ENCODE peak calls at places on chromosomes 6 and 20, in six cellular contexts. G is H9, P is neuronal stem cell, K is IMR-90, I is H1, C is trophoblast cell. L is an unnamed sample.

GRCh38 chr6:145704153-145704781 is 31.1 kb downstream of the EPM2A start:
- DNase-seq in C (no peak), P (no peak), K (peak), G (no peak), I (no peak), L (peak)

GRCh38 chr20:21521596-21522478 is 8.0 kb upstream of the NKX2-2 start:
- DNase-seq in I (no peak), K (no peak), G (peak), P (no peak), C (no peak), L (no peak)

GRCh38 chr20:25284131-25284601 is 36.3 kb downstream of the PYGB start:
- DNase-seq in G (peak), C (no peak), P (no peak), I (no peak), K (no peak), L (no peak)

GRCh38 chr6:100346203-100346602 is 118.5 kb downstream of the SIM1 start:
- DNase-seq in I (no peak), K (peak), P (no peak), G (no peak), C (peak), L (no peak)

GRCh38 chr20:26209171-26209941 is 512.7 kb upstream of the ZNF337 start:
- DNase-seq in K (peak), C (no peak), I (no peak), P (peak), G (peak), L (no peak)

GRCh38 chr6:33668914-33669313 is 42.6 kb downstream of the UQCC2 start:
- DNase-seq in C (peak), G (peak), P (no peak), K (no peak), I (no peak), L (no peak)

GRCh38 chr20:46820682-46821081 is 74.0 kb upstream of the EYA2 start:
- DNase-seq in P (no peak), K (no peak), C (no peak), I (no peak), G (no peak), L (no peak)

GRCh38 chr20:62576815-62577214 is 65.5 kb upstream of the SLCO4A1 start:
- DNase-seq in I (no peak), K (peak), G (peak), C (no peak), P (peak), L (peak)

GRCh38 chr6:34445313-34445860 is 19.5 kb upstream of the RPS10 start:
- DNase-seq in P (no peak), I (no peak), K (no peak), G (no peak), C (no peak), L (no peak)

GRCh38 chr20:57868310-57868709 is 158.5 kb upstream of the PMEPA1 start:
- DNase-seq in G (no peak), K (no peak), P (no peak), I (no peak), C (no peak), L (no peak)

GRCh38 chr6:72042088-72042487 is 155.7 kb downstream of the RIMS1 start:
- DNase-seq in P (no peak), G (no peak), K (no peak), C (no peak), I (no peak), L (no peak)

GRCh38 chr6:116580198-116580597 is 8.9 kb downstream of the RWDD1 start:
- DNase-seq in G (no peak), I (no peak), C (no peak), P (no peak), K (peak), L (peak)

GRCh38 chr6:108738684-108739406 is 109.4 kb upstream of the ARMC2 start:
- DNase-seq in I (no peak), C (no peak), G (no peak), K (no peak), P (no peak), L (no peak)

GRCh38 chr6:26311012-26311384 is 54.0 kb upstream of the BTN3A2 start:
- DNase-seq in G (no peak), K (peak), P (no peak), C (no peak), I (no peak), L (peak)

GRCh38 chr6:142681099-142681498 is 263.9 kb downstream of the HIVEP2 start:
- DNase-seq in K (no peak), I (no peak), P (no peak), G (no peak), C (no peak), L (no peak)

GRCh38 chr6:142682985-142683384 is 262.0 kb downstream of the HIVEP2 start:
- DNase-seq in K (no peak), P (no peak), G (no peak), I (no peak), C (no peak), L (no peak)

GRCh38 chr6:142680308-142680707 is 264.7 kb downstream of the HIVEP2 start:
- DNase-seq in P (no peak), I (no peak), C (no peak), G (no peak), K (no peak), L (no peak)

GRCh38 chr6:142683688-142684087 is 261.3 kb downstream of the HIVEP2 start:
- DNase-seq in C (peak), P (no peak), I (no peak), K (no peak), G (no peak), L (no peak)

DNA sequence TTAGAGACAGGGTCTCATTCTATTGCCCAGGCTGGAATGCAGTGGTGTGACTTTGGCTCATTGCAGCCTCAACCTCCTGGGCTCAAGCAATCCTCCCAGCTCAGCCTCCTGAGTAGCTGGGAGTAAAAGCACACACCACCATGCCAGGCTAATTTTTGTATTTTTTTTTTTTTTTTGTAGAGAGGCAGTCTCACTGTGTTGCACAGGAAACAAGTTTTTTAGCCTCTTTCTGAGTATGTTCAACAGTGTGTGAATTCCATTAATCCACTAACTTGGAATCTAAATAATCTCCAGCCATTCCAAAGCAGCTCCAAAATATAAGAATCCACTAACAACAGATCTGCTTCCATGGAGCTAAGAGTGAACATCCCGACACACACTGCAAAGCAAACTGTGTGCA is 265.1 kb downstream of the HIVEP2 start:
- DNase-seq in C (no peak), I (no peak), G (no peak), P (no peak), K (no peak), L (no peak)
- H3K14ac ChIP-seq in C (no peak), I (no peak), G (no peak), P (no peak), K (no peak), L (no peak)

GRCh38 chr6:23266536-23266935 is 697.2 kb downstream of the HDGFL1 start:
- DNase-seq in P (no peak), K (no peak), G (no peak), C (no peak), I (no peak), L (no peak)

GRCh38 chr6:23265270-23265669 is 695.9 kb downstream of the HDGFL1 start:
- DNase-seq in C (no peak), G (no peak), K (no peak), I (no peak), P (no peak), L (no peak)

GRCh38 chr6:23267651-23268050 is 698.3 kb downstream of the HDGFL1 start:
- DNase-seq in C (no peak), I (no peak), P (no peak), G (no peak), K (no peak), L (no peak)

GRCh38 chr6:23262864-23263263 is 693.5 kb downstream of the HDGFL1 start:
- DNase-seq in C (no peak), G (no peak), I (no peak), K (no peak), P (no peak), L (no peak)
- H4K91ac ChIP-seq in C (no peak), G (no peak), I (no peak), K (no peak), P (no peak), L (no peak)

DNA sequence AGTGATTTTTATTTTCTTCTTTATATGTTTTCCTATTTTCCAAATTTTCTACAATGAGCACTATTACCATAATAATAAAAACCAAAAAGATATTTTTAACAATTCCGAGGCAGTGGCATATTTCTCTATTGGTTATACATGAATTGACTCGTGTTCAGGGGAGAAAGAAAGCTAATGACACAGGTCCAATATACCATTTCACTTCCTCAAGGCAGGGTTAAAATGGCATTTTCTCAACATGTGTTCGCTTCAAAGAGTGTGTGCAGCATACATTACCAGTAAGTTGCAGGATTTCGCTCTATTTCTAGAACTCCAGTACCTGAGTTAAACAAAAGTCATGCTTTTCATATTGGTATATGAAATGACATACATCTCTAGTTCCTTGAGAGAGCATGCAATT is 35.1 kb upstream of the DTNBP1 start:
- DNase-seq in G (no peak), C (no peak), K (no peak), I (no peak), P (no peak), L (no peak)
- H3K14ac ChIP-seq in G (no peak), C (no peak), K (no peak), I (no peak), P (no peak), L (no peak)

DNA sequence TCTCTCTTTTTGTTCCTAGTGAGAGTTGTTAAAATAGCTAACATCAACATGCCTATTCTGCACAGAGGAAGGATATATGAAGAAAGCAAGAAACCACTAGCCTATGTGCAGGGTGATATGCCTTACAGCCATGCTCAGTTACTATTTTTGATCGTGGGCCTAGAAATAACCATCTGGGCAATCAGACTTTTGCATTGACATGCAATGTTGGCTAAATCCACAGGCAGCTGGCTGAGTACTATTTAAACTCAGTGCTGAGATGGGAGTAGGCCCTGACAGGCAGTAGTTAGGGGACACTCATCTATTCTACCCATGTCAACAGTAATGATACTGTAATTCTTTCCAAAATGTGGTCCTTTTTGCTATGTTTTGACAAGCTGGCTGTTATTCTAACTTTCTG is 89.6 kb downstream of the HDGFL1 start:
- DNase-seq in P (no peak), I (no peak), G (no peak), C (no peak), K (no peak), L (no peak)
- H4K91ac ChIP-seq in P (no peak), I (no peak), G (no peak), C (no peak), K (no peak), L (no peak)

GRCh38 chr6:123668965-123669591 is 32.3 kb upstream of the TRDN start:
- DNase-seq in K (no peak), P (no peak), I (no peak), G (no peak), C (no peak), L (no peak)
- H3K14ac ChIP-seq in K (no peak), P (no peak), I (no peak), G (no peak), C (no peak), L (no peak)

DNA sequence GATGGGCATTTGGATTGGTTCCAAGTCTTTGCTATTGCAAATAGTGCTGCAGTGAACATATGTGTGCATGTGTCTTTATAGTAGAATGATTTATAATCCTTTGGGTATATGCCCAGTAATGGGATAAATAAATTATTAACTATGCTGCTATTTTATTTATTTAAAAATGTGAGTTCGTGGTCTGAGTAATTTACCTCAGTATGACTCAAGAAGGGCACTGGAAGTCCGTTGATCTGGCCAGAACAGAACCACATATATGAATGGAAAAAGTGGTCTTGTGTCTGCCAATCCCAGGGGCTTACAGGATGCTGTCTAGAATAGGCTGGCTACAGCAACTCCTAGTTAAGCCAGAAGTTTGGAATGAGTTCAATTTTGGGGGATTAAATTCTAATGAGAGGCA is 27.6 kb upstream of the HLA-C start:
- DNase-seq in I (no peak), C (no peak), G (no peak), K (no peak), P (no peak), L (no peak)
- H4K91ac ChIP-seq in I (no peak), C (no peak), G (no peak), K (no peak), P (no peak), L (no peak)

L was measured in mesenchymal stem cell.